ENCODE peak calls at places on chromosomes 12 and 14, in six cellular contexts. One of them, this sample, is unnamed.

GRCh38 chr12:120640840-120641833 is 711 bp downstream of the CABP1 start:
- DNase-seq in IMR-90: peak
- DNase-seq in H9: peak
- DNase-seq in neuronal stem cell: peak
- DNase-seq in H1: peak
- DNase-seq in trophoblast cell: peak
- DNase-seq in this sample: peak

GRCh38 chr14:51867753-51868152 is 7.3 kb downstream of the GNG2 start:
- DNase-seq in IMR-90: peak
- DNase-seq in H9: no peak
- DNase-seq in neuronal stem cell: no peak
- DNase-seq in H1: no peak
- DNase-seq in trophoblast cell: no peak
- DNase-seq in this sample: peak

GRCh38 chr14:102501751-102502315 is 7.7 kb downstream of the ANKRD9 start:
- DNase-seq in IMR-90: no peak
- DNase-seq in H9: peak
- DNase-seq in neuronal stem cell: no peak
- DNase-seq in H1: no peak
- DNase-seq in trophoblast cell: peak
- DNase-seq in this sample: no peak

GRCh38 chr14:87097021-87097420 is 896.0 kb downstream of the GALC start:
- DNase-seq in IMR-90: peak
- DNase-seq in H9: no peak
- DNase-seq in neuronal stem cell: no peak
- DNase-seq in H1: no peak
- DNase-seq in trophoblast cell: no peak
- DNase-seq in this sample: peak

GRCh38 chr12:92469837-92470236 is 233.0 kb upstream of the PLEKHG7 start:
- DNase-seq in IMR-90: peak
- DNase-seq in H9: no peak
- DNase-seq in neuronal stem cell: no peak
- DNase-seq in H1: no peak
- DNase-seq in trophoblast cell: no peak
- DNase-seq in this sample: peak

GRCh38 chr14:29521526-29522137 is 406.0 kb downstream of the PRKD1 start:
- DNase-seq in IMR-90: peak
- DNase-seq in H9: peak
- DNase-seq in neuronal stem cell: peak
- DNase-seq in H1: peak
- DNase-seq in trophoblast cell: no peak
- DNase-seq in this sample: no peak

GRCh38 chr12:130552483-130552996 is 163.6 kb downstream of the RIMBP2 start:
- DNase-seq in IMR-90: no peak
- DNase-seq in H9: no peak
- DNase-seq in neuronal stem cell: peak
- DNase-seq in H1: no peak
- DNase-seq in trophoblast cell: no peak
- DNase-seq in this sample: no peak

GRCh38 chr12:64390275-64390851 is at the start of gene C12orf56:
- DNase-seq in IMR-90: no peak
- DNase-seq in H9: peak
- DNase-seq in neuronal stem cell: no peak
- DNase-seq in H1: no peak
- DNase-seq in trophoblast cell: no peak
- DNase-seq in this sample: no peak

GRCh38 chr12:47802312-47802711 is 17.4 kb downstream of the HDAC7 start:
- DNase-seq in IMR-90: no peak
- DNase-seq in H9: no peak
- DNase-seq in neuronal stem cell: no peak
- DNase-seq in H1: no peak
- DNase-seq in trophoblast cell: no peak
- DNase-seq in this sample: no peak

GRCh38 chr14:97411938-97412612 is 614.9 kb downstream of the VRK1 start:
- DNase-seq in IMR-90: no peak
- DNase-seq in H9: no peak
- DNase-seq in neuronal stem cell: peak
- DNase-seq in H1: no peak
- DNase-seq in trophoblast cell: no peak
- DNase-seq in this sample: no peak

GRCh38 chr14:95685978-95686922 is at the start of gene TCL1B:
- DNase-seq in IMR-90: no peak
- DNase-seq in H9: peak
- DNase-seq in neuronal stem cell: no peak
- DNase-seq in H1: no peak
- DNase-seq in trophoblast cell: no peak
- DNase-seq in this sample: no peak

GRCh38 chr12:22935090-22935489 is 310.1 kb downstream of the ETNK1 start:
- DNase-seq in IMR-90: no peak
- DNase-seq in H9: peak
- DNase-seq in neuronal stem cell: no peak
- DNase-seq in H1: no peak
- DNase-seq in trophoblast cell: peak
- DNase-seq in this sample: no peak

GRCh38 chr14:68043752-68044151 is 224.2 kb downstream of the RAD51B start:
- DNase-seq in IMR-90: no peak
- DNase-seq in H9: no peak
- DNase-seq in neuronal stem cell: no peak
- DNase-seq in H1: no peak
- DNase-seq in trophoblast cell: no peak
- DNase-seq in this sample: peak

GRCh38 chr12:76259071-76259470 is 89.1 kb downstream of the BBS10 start:
- DNase-seq in IMR-90: peak
- DNase-seq in H9: no peak
- DNase-seq in neuronal stem cell: peak
- DNase-seq in H1: no peak
- DNase-seq in trophoblast cell: no peak
- DNase-seq in this sample: peak

GRCh38 chr12:75478395-75478794 is 2.2 kb upstream of the GLIPR1 start:
- DNase-seq in IMR-90: peak
- DNase-seq in H9: no peak
- DNase-seq in neuronal stem cell: no peak
- DNase-seq in H1: no peak
- DNase-seq in trophoblast cell: no peak
- DNase-seq in this sample: peak

GRCh38 chr14:52342849-52343606 is 28.9 kb downstream of the PTGER2 start:
- DNase-seq in IMR-90: peak
- DNase-seq in H9: no peak
- DNase-seq in neuronal stem cell: no peak
- DNase-seq in H1: no peak
- DNase-seq in trophoblast cell: no peak
- DNase-seq in this sample: no peak

GRCh38 chr14:85867450-85867849 is 337.5 kb downstream of the FLRT2 start:
- DNase-seq in IMR-90: no peak
- DNase-seq in H9: peak
- DNase-seq in neuronal stem cell: no peak
- DNase-seq in H1: no peak
- DNase-seq in trophoblast cell: no peak
- DNase-seq in this sample: no peak

GRCh38 chr14:79352026-79352425 is 859.3 kb downstream of the DIO2 start:
- DNase-seq in IMR-90: peak
- DNase-seq in H9: no peak
- DNase-seq in neuronal stem cell: no peak
- DNase-seq in H1: no peak
- DNase-seq in trophoblast cell: no peak
- DNase-seq in this sample: no peak

GRCh38 chr12:5912011-5912410 is 33.0 kb downstream of the ANO2 start:
- DNase-seq in IMR-90: no peak
- DNase-seq in H9: peak
- DNase-seq in neuronal stem cell: no peak
- DNase-seq in H1: no peak
- DNase-seq in trophoblast cell: no peak
- DNase-seq in this sample: no peak

GRCh38 chr12:27013606-27014084 is 539 bp downstream of the TM7SF3 start:
- DNase-seq in IMR-90: peak
- DNase-seq in H9: no peak
- DNase-seq in neuronal stem cell: no peak
- DNase-seq in H1: no peak
- DNase-seq in trophoblast cell: no peak
- DNase-seq in this sample: peak
- H3K23ac ChIP-seq in IMR-90: peak
- H3K23ac ChIP-seq in H9: no peak
- H3K23ac ChIP-seq in neuronal stem cell: no peak
- H3K23ac ChIP-seq in H1: no peak
- H3K23ac ChIP-seq in trophoblast cell: no peak
- H3K23ac ChIP-seq in this sample: no peak

GRCh38 chr12:65656156-65656885 is 168.0 kb upstream of the HMGA2 start:
- DNase-seq in IMR-90: no peak
- DNase-seq in H9: no peak
- DNase-seq in neuronal stem cell: no peak
- DNase-seq in H1: no peak
- DNase-seq in trophoblast cell: no peak
- DNase-seq in this sample: peak

GRCh38 chr12:65659681-65660080 is 164.6 kb upstream of the HMGA2 start:
- DNase-seq in IMR-90: no peak
- DNase-seq in H9: no peak
- DNase-seq in neuronal stem cell: no peak
- DNase-seq in H1: no peak
- DNase-seq in trophoblast cell: no peak
- DNase-seq in this sample: no peak

GRCh38 chr12:65656904-65657351 is 167.4 kb upstream of the HMGA2 start:
- DNase-seq in IMR-90: peak
- DNase-seq in H9: no peak
- DNase-seq in neuronal stem cell: no peak
- DNase-seq in H1: no peak
- DNase-seq in trophoblast cell: no peak
- DNase-seq in this sample: peak

GRCh38 chr12:65658360-65658759 is 165.9 kb upstream of the HMGA2 start:
- DNase-seq in IMR-90: no peak
- DNase-seq in H9: no peak
- DNase-seq in neuronal stem cell: no peak
- DNase-seq in H1: no peak
- DNase-seq in trophoblast cell: no peak
- DNase-seq in this sample: no peak

GRCh38 chr12:65657635-65658034 is 166.6 kb upstream of the HMGA2 start:
- DNase-seq in IMR-90: no peak
- DNase-seq in H9: no peak
- DNase-seq in neuronal stem cell: no peak
- DNase-seq in H1: no peak
- DNase-seq in trophoblast cell: no peak
- DNase-seq in this sample: no peak
- H2BK120ac ChIP-seq in IMR-90: peak
- H2BK120ac ChIP-seq in H9: peak
- H2BK120ac ChIP-seq in neuronal stem cell: no peak
- H2BK120ac ChIP-seq in H1: no peak
- H2BK120ac ChIP-seq in trophoblast cell: no peak
- H2BK120ac ChIP-seq in this sample: peak

GRCh38 chr12:132167610-132168310 is 23.5 kb downstream of the NOC4L start:
- DNase-seq in IMR-90: no peak
- DNase-seq in H9: no peak
- DNase-seq in neuronal stem cell: no peak
- DNase-seq in H1: no peak
- DNase-seq in trophoblast cell: no peak
- DNase-seq in this sample: no peak

GRCh38 chr12:132165584-132165983 is 21.3 kb downstream of the NOC4L start:
- DNase-seq in IMR-90: no peak
- DNase-seq in H9: no peak
- DNase-seq in neuronal stem cell: no peak
- DNase-seq in H1: no peak
- DNase-seq in trophoblast cell: no peak
- DNase-seq in this sample: no peak

GRCh38 chr12:132166801-132167591 is 22.7 kb downstream of the NOC4L start:
- DNase-seq in IMR-90: no peak
- DNase-seq in H9: no peak
- DNase-seq in neuronal stem cell: no peak
- DNase-seq in H1: no peak
- DNase-seq in trophoblast cell: no peak
- DNase-seq in this sample: no peak

GRCh38 chr12:132164426-132164825 is 20.2 kb downstream of the NOC4L start:
- DNase-seq in IMR-90: no peak
- DNase-seq in H9: no peak
- DNase-seq in neuronal stem cell: no peak
- DNase-seq in H1: no peak
- DNase-seq in trophoblast cell: no peak
- DNase-seq in this sample: no peak

GRCh38 chr12:132166093-132166492 is 21.8 kb downstream of the NOC4L start:
- DNase-seq in IMR-90: no peak
- DNase-seq in H9: no peak
- DNase-seq in neuronal stem cell: no peak
- DNase-seq in H1: no peak
- DNase-seq in trophoblast cell: no peak
- DNase-seq in this sample: no peak
- H4K91ac ChIP-seq in IMR-90: no peak
- H4K91ac ChIP-seq in H9: no peak
- H4K91ac ChIP-seq in neuronal stem cell: no peak
- H4K91ac ChIP-seq in H1: no peak
- H4K91ac ChIP-seq in trophoblast cell: no peak
- H4K91ac ChIP-seq in this sample: peak

GRCh38 chr12:124294686-124295315 is at the start of gene RFLNA:
- DNase-seq in IMR-90: no peak
- DNase-seq in H9: peak
- DNase-seq in neuronal stem cell: peak
- DNase-seq in H1: no peak
- DNase-seq in trophoblast cell: no peak
- DNase-seq in this sample: no peak
- H3K23ac ChIP-seq in IMR-90: no peak
- H3K23ac ChIP-seq in H9: no peak
- H3K23ac ChIP-seq in neuronal stem cell: peak
- H3K23ac ChIP-seq in H1: no peak
- H3K23ac ChIP-seq in trophoblast cell: no peak
- H3K23ac ChIP-seq in this sample: no peak

DNA sequence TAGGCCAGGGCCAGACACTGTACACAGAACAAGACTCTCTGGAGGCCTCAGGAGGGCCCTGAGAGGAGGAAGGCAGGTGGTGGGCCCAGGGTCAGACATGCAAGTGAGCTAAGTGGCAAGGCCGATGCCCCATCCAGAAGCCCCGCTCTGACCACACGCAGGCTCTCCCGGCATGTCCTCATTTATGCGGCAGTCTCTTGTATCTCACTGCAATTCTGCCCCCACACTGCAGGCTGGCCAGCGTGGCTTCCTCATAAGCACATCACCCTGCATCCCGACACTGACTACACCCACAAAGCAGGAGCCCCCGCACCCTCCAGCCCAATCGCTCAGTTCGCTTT is 17.5 kb downstream of the SSH1 start:
- DNase-seq in IMR-90: no peak
- DNase-seq in H9: no peak
- DNase-seq in neuronal stem cell: no peak
- DNase-seq in H1: no peak
- DNase-seq in trophoblast cell: no peak
- DNase-seq in this sample: no peak
- H2BK120ac ChIP-seq in IMR-90: peak
- H2BK120ac ChIP-seq in H9: no peak
- H2BK120ac ChIP-seq in neuronal stem cell: no peak
- H2BK120ac ChIP-seq in H1: no peak
- H2BK120ac ChIP-seq in trophoblast cell: peak
- H2BK120ac ChIP-seq in this sample: peak

DNA sequence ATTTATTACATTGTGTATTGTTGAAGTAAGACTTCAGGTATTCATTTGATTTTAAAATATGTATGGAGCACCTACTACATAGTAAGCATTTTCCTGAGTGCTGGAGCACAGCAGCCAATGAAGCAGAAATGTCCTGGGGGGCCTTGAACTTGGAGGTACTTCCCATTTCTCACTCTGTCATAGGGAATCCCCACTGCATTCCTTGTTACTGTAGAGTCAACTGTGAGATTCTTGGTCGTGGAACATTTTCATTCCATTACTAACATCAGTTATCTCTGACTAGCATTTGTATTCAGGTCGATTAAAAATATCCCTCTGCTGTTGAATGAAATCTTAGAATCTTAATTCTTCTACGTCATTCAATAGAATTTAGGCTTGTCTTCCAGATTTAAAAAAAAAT is 66.7 kb downstream of the PDE3A start:
- DNase-seq in IMR-90: peak
- DNase-seq in H9: no peak
- DNase-seq in neuronal stem cell: no peak
- DNase-seq in H1: no peak
- DNase-seq in trophoblast cell: no peak
- DNase-seq in this sample: peak
- H4K91ac ChIP-seq in IMR-90: no peak
- H4K91ac ChIP-seq in H9: no peak
- H4K91ac ChIP-seq in neuronal stem cell: no peak
- H4K91ac ChIP-seq in H1: no peak
- H4K91ac ChIP-seq in trophoblast cell: no peak
- H4K91ac ChIP-seq in this sample: no peak

This sample was measured in mesenchymal stem cell.